ENCODE peak calls at places on chromosome 3, in seven cellular contexts. U is AG09309, M is neural crest cell, F is progenitor cell of endocrine pancreas, O is psoas muscle, Y is Calu3, J is endothelial cell. B is an unnamed sample.

GRCh38 chr3:106197532-106198187 is 328.8 kb upstream of the CBLB start:
- DNase-seq in U (no peak), M (no peak), F (no peak), O (no peak), Y (no peak), J (no peak), B (no peak)

GRCh38 chr3:35659808-35660207 is 20.5 kb downstream of the ARPP21 start:
- DNase-seq in U (no peak), M (no peak), F (no peak), O (peak), Y (peak), J (no peak), B (no peak)

GRCh38 chr3:178200316-178200715 is 335.9 kb upstream of the KCNMB2 start:
- DNase-seq in U (no peak), M (no peak), F (no peak), O (no peak), Y (no peak), J (no peak), B (no peak)

GRCh38 chr3:65924762-65925161 is 114.0 kb downstream of the MAGI1 start:
- DNase-seq in U (no peak), M (no peak), F (no peak), O (no peak), Y (no peak), J (no peak), B (no peak)

GRCh38 chr3:198017100-198017499 is 57.1 kb downstream of the LMLN start:
- DNase-seq in U (no peak), M (no peak), F (no peak), O (no peak), Y (no peak), J (no peak), B (no peak)

GRCh38 chr3:177977381-177978158 is 558.7 kb upstream of the KCNMB2 start:
- DNase-seq in U (peak), M (no peak), F (no peak), O (no peak), Y (peak), J (no peak), B (peak)

GRCh38 chr3:126197854-126198584 is 17.6 kb upstream of the ALDH1L1 start:
- DNase-seq in U (no peak), M (peak), F (no peak), O (peak), Y (peak), J (peak), B (peak)

GRCh38 chr3:105409364-105409763 is 42.7 kb downstream of the ALCAM start:
- DNase-seq in U (no peak), M (no peak), F (no peak), O (no peak), Y (no peak), J (no peak), B (no peak)

GRCh38 chr3:55160241-55160877 is 232.5 kb upstream of the LRTM1 start:
- DNase-seq in U (peak), M (no peak), F (no peak), O (peak), Y (no peak), J (no peak), B (peak)

GRCh38 chr3:106826861-106827311 is 550.4 kb upstream of the CCDC54 start:
- DNase-seq in U (no peak), M (no peak), F (no peak), O (no peak), Y (no peak), J (no peak), B (no peak)

GRCh38 chr3:117853923-117854322 is 1144.3 kb downstream of the TUSC7 start:
- DNase-seq in U (no peak), M (no peak), F (no peak), O (no peak), Y (peak), J (no peak), B (peak)

GRCh38 chr3:46076606-46077005 is 49.3 kb upstream of the XCR1 start:
- DNase-seq in U (no peak), M (no peak), F (no peak), O (no peak), Y (no peak), J (no peak), B (no peak)

GRCh38 chr3:131083190-131083863 is 56.6 kb downstream of the NEK11 start:
- DNase-seq in U (no peak), M (peak), F (no peak), O (peak), Y (peak), J (no peak), B (no peak)

GRCh38 chr3:107117922-107118576 is 259.2 kb upstream of the CCDC54 start:
- DNase-seq in U (peak), M (peak), F (no peak), O (no peak), Y (peak), J (peak), B (peak)

GRCh38 chr3:174531262-174531982 is 327.7 kb upstream of the NAALADL2 start:
- DNase-seq in U (no peak), M (no peak), F (no peak), O (no peak), Y (no peak), J (no peak), B (no peak)

GRCh38 chr3:174529298-174529697 is 329.8 kb upstream of the NAALADL2 start:
- DNase-seq in U (no peak), M (no peak), F (no peak), O (no peak), Y (no peak), J (no peak), B (no peak)

GRCh38 chr3:174532776-174533175 is 326.4 kb upstream of the NAALADL2 start:
- DNase-seq in U (no peak), M (no peak), F (no peak), O (no peak), Y (no peak), J (no peak), B (no peak)

GRCh38 chr3:174533286-174533685 is 325.8 kb upstream of the NAALADL2 start:
- DNase-seq in U (peak), M (no peak), F (no peak), O (no peak), Y (no peak), J (no peak), B (peak)

GRCh38 chr3:174532216-174532615 is 326.9 kb upstream of the NAALADL2 start:
- DNase-seq in U (no peak), M (no peak), F (no peak), O (no peak), Y (no peak), J (no peak), B (no peak)
- TF ChIP-seq CTCF in U (no peak), M (no peak), F (no peak), O (no peak), Y (no peak), J (no peak), B (no peak)

GRCh38 chr3:113623324-113623723 is 73.1 kb downstream of the USF3 start:
- DNase-seq in U (no peak), M (no peak), F (no peak), O (no peak), Y (no peak), J (peak), B (no peak)
- TF ChIP-seq CTCF in U (peak), M (no peak), F (peak), O (no peak), Y (no peak), J (no peak), B (no peak)

DNA sequence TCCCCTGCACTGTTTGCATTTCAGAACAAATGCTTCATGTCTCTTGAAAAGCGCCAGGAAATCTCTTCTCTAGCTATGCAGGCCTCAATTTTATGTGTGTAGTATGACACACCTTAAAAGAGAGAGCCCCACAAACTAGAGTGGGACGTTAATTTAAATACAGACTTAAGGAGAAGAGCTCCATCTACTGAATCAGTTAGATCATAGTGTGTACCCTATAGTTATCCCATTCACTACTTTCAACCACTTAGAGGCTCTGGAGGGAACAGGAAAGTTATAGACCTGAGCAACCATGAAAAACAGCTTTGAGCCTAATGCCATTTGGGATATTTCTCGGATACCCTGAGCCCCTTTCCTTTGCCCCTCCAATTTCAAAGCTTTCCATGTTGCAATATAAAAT is 153.7 kb downstream of the TIGIT start:
- DNase-seq in U (no peak), M (no peak), F (no peak), O (no peak), Y (no peak), J (no peak), B (no peak)
- TF ChIP-seq CTCF in U (no peak), M (no peak), F (no peak), O (no peak), Y (no peak), J (no peak), B (no peak)

DNA sequence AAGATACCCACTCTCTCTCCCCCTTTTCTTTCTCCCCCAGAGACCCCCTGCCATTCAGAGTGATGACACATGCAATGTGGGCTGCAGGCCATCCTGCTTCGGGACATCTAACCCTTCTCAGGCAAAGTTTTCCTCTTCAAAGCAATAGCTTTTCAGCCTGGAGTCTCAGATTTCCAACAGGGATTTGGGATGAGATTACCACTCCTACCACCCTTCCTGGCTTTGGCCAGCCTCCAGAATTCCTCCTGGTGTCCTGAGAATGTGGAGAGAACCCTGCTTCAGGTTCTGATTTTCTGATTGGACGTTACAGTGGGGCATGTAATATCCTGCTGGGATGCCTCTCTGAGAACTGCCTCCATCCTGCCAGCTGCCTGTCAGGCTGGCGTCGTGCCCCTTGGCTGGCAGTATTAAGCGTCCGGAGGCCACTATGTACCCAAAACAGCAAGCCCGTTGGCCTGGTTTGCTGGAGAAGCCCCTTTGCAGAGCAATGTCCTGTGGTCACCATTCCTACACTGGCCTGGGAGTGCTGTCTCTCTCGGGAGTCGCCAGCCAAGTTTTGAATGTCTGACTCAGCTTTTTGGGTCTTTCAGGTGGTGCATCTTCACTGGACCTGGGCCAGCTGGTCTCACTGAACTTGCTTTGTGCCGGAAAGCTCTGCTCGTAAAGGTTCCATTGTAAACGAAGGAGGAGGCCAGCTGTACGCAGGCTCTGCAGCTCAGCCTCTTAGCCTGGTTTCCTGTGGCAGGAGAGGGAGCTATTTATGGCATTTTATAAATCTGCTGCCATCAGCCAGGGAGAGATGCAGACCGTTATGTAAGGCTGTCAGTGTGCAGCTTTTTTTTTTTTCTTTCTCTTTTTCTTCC is 19.2 kb upstream of the TRAK1 start:
- DNase-seq in U (peak), M (no peak), F (no peak), O (peak), Y (no peak), J (no peak), B (no peak)
- TF ChIP-seq CTCF in U (no peak), M (no peak), F (no peak), O (no peak), Y (no peak), J (no peak), B (peak)

B was measured in AG09319.